ENCODE peak calls at places on chromosomes 2 and 18, in five cellular contexts. T is Kasumi-1, P is EH, Z is AML-193, Q is germinal center. M is an unnamed sample.

GRCh38 chr18:31401156-31402025 is 24.8 kb downstream of the DSG4 start:
- DNase-seq in T (no peak), P (no peak), Z (no peak), Q (no peak), M (no peak)

GRCh38 chr18:22846088-22846683 is 86.9 kb upstream of the RBBP8 start:
- DNase-seq in T (peak; percentile 60), P (peak; percentile 16), Z (peak; percentile 39), Q (peak; percentile 4), M (no peak)

GRCh38 chr2:17470855-17471641 is 47.2 kb downstream of the RAD51AP2 start:
- DNase-seq in T (peak; percentile 5), P (peak; percentile 7), Z (peak; percentile 5), Q (no peak), M (no peak)

GRCh38 chr2:52936029-52936428 is 831.6 kb upstream of the CHAC2 start:
- DNase-seq in T (no peak), P (no peak), Z (no peak), Q (no peak), M (no peak)

GRCh38 chr2:219178377-219179175 is 501 bp downstream of the RETREG2 start:
- DNase-seq in T (no peak), P (peak; percentile 50), Z (peak; percentile 39), Q (peak; percentile 40), M (no peak)

GRCh38 chr2:134181219-134181618 is 72.7 kb upstream of the MGAT5 start:
- DNase-seq in T (no peak), P (no peak), Z (no peak), Q (no peak), M (peak; percentile 18)

GRCh38 chr18:78976697-78977626 is 2.7 kb upstream of the SALL3 start:
- DNase-seq in T (no peak), P (no peak), Z (no peak), Q (no peak), M (no peak)

GRCh38 chr2:148965596-148966431 is 72.7 kb upstream of the LYPD6B start:
- DNase-seq in T (peak; percentile 99), P (no peak), Z (peak; percentile 94), Q (peak; percentile 12), M (peak; percentile 76)

GRCh38 chr18:3380384-3380961 is 69.5 kb upstream of the TGIF1 start:
- DNase-seq in T (no peak), P (peak; percentile 26), Z (no peak), Q (no peak), M (no peak)

GRCh38 chr2:136874258-136874657 is 108.9 kb downstream of the THSD7B start:
- DNase-seq in T (peak; percentile 46), P (peak; percentile 3), Z (no peak), Q (no peak), M (no peak)

GRCh38 chr18:75070625-75071483 is 138.1 kb downstream of the PTGR3 start:
- DNase-seq in T (peak; percentile 98), P (peak; percentile 72), Z (peak; percentile 86), Q (peak; percentile 47), M (peak; percentile 64)

GRCh38 chr2:56874717-56875116 is 690.9 kb downstream of the CCDC85A start:
- DNase-seq in T (no peak), P (no peak), Z (no peak), Q (no peak), M (no peak)

GRCh38 chr2:230423851-230424458 is 8.0 kb downstream of the SP100 start:
- DNase-seq in T (no peak), P (peak; percentile 30), Z (no peak), Q (no peak), M (no peak)

GRCh38 chr2:182650704-182651103 is 65.4 kb upstream of the DNAJC10 start:
- DNase-seq in T (peak; percentile 92), P (peak; percentile 58), Z (peak; percentile 46), Q (no peak), M (no peak)

GRCh38 chr2:166361351-166362153 is 14.2 kb downstream of the SCN9A start:
- DNase-seq in T (peak; percentile 67), P (peak; percentile 71), Z (peak; percentile 42), Q (no peak), M (no peak)

GRCh38 chr2:193847991-193848390 is 1653.3 kb upstream of the TMEFF2 start:
- DNase-seq in T (no peak), P (no peak), Z (no peak), Q (no peak), M (no peak)

GRCh38 chr2:66522591-66523379 is 87.9 kb downstream of the MEIS1 start:
- DNase-seq in T (no peak), P (no peak), Z (no peak), Q (no peak), M (no peak)

GRCh38 chr2:241443486-241444223 is 64.7 kb downstream of the STK25 start:
- DNase-seq in T (peak; percentile 4), P (peak; percentile 27), Z (peak; percentile 73), Q (no peak), M (peak; percentile 86)

GRCh38 chr18:75067996-75068645 is 140.8 kb downstream of the PTGR3 start:
- DNase-seq in T (no peak), P (no peak), Z (no peak), Q (no peak), M (no peak)

GRCh38 chr2:70525032-70525431 is 28.6 kb downstream of the TGFA start:
- DNase-seq in T (no peak), P (peak; percentile 68), Z (no peak), Q (no peak), M (no peak)

GRCh38 chr2:46720592-46721185 is 194.9 kb downstream of the MCFD2 start:
- DNase-seq in T (no peak), P (no peak), Z (no peak), Q (no peak), M (no peak)

GRCh38 chr2:147425437-147426038 is 419.3 kb upstream of the ACVR2A start:
- DNase-seq in T (no peak), P (no peak), Z (no peak), Q (no peak), M (no peak)

GRCh38 chr2:20108655-20109396 is 57.4 kb upstream of the LAPTM4A start:
- DNase-seq in T (no peak), P (no peak), Z (no peak), Q (no peak), M (no peak)

GRCh38 chr2:68766378-68766845 is 31.8 kb downstream of the ARHGAP25 start:
- DNase-seq in T (peak; percentile 92), P (peak; percentile 9), Z (peak; percentile 93), Q (no peak), M (no peak)

GRCh38 chr18:57915848-57916596 is 112.9 kb upstream of the ATP8B1 start:
- DNase-seq in T (peak; percentile 26), P (peak; percentile 40), Z (no peak), Q (peak; percentile 14), M (no peak)

GRCh38 chr18:58394046-58394445 is 234.8 kb downstream of the ALPK2 start:
- DNase-seq in T (no peak), P (peak; percentile 40), Z (no peak), Q (no peak), M (no peak)

GRCh38 chr2:174446531-174446930 is 40.3 kb downstream of the GPR155 start:
- DNase-seq in T (no peak), P (no peak), Z (no peak), Q (no peak), M (no peak)

GRCh38 chr18:40690062-40690461 is 1265.0 kb upstream of the PIK3C3 start:
- DNase-seq in T (no peak), P (no peak), Z (no peak), Q (no peak), M (no peak)

GRCh38 chr18:58505181-58505580 is 123.7 kb downstream of the ALPK2 start:
- DNase-seq in T (no peak), P (no peak), Z (no peak), Q (peak; percentile 30), M (no peak)

GRCh38 chr2:136247204-136247990 is 129.4 kb upstream of the CXCR4 start:
- DNase-seq in T (no peak), P (no peak), Z (no peak), Q (no peak), M (no peak)

GRCh38 chr2:37576831-37577230 is 94.6 kb downstream of the CDC42EP3 start:
- DNase-seq in T (no peak), P (no peak), Z (no peak), Q (no peak), M (no peak)

GRCh38 chr2:128437181-128437520 is 118.5 kb upstream of the HS6ST1 start:
- DNase-seq in T (no peak), P (no peak), Z (no peak), Q (no peak), M (no peak)

GRCh38 chr2:132473174-132473883 is 56.7 kb downstream of the GPR39 start:
- DNase-seq in T (no peak), P (no peak), Z (no peak), Q (no peak), M (no peak)

GRCh38 chr2:174325932-174326879 is 8.5 kb upstream of the SP9 start:
- DNase-seq in T (peak; percentile 82), P (peak; percentile 38), Z (peak; percentile 79), Q (peak; percentile 35), M (no peak)

GRCh38 chr2:120626566-120626965 is 109.1 kb upstream of the GLI2 start:
- DNase-seq in T (no peak), P (no peak), Z (no peak), Q (no peak), M (no peak)

GRCh38 chr2:36380624-36381481 is 25.3 kb downstream of the CRIM1 start:
- DNase-seq in T (no peak), P (peak; percentile 90), Z (no peak), Q (no peak), M (no peak)

GRCh38 chr2:172998547-172998946 is 77.1 kb upstream of the MAP3K20 start:
- DNase-seq in T (no peak), P (peak; percentile 41), Z (no peak), Q (no peak), M (no peak)

GRCh38 chr2:216351172-216351925 is 20.9 kb downstream of the MARCHF4 start:
- DNase-seq in T (no peak), P (no peak), Z (no peak), Q (no peak), M (no peak)

GRCh38 chr2:233553366-233553765 is 13.2 kb downstream of the USP40 start:
- DNase-seq in T (no peak), P (peak; percentile 35), Z (no peak), Q (no peak), M (no peak)

M was measured in KG1.